ENCODE peak calls at places on chromosomes 5 and 9, in ten cellular contexts. I, N, U, X, L, W, Y, Z, S and D are unnamed samples. For H3K9me3 and H3K36me3, the result is how much of the 10 kb centered on the place peaks cover.

GRCh38 chr9:98132806-98133631 is 14.0 kb upstream of the TRIM14 start:
- DNase-seq in I (no peak), N (no peak), U (no peak), X (no peak), L (no peak), W (no peak), Y (no peak), Z (peak), S (peak), D (no peak)

GRCh38 chr5:78600656-78601452 is 47.7 kb downstream of the LHFPL2 start:
- DNase-seq in I (peak), N (no peak), U (peak), X (no peak), L (no peak), W (no peak), Y (no peak), Z (no peak), S (no peak), D (no peak)

GRCh38 chr5:94153736-94154450 is 412.5 kb upstream of the POU5F2 start:
- DNase-seq in I (peak), N (no peak), U (peak), X (peak), L (no peak), W (no peak), Y (peak), Z (no peak), S (no peak), D (peak)

GRCh38 chr9:115211413-115212204 is 93.7 kb upstream of the TNC start:
- DNase-seq in I (peak), N (no peak), U (peak), X (no peak), L (no peak), W (peak), Y (peak), Z (no peak), S (no peak), D (no peak)

GRCh38 chr5:1468247-1468612 is 23.0 kb upstream of the SLC6A3 start:
- DNase-seq in I (no peak), N (peak), U (no peak), X (no peak), L (peak), W (peak), Y (peak), Z (no peak), S (no peak), D (no peak)

GRCh38 chr9:37753489-37754190 is at the start of gene TRMT10B:
- DNase-seq in I (peak), N (peak), U (peak), X (peak), L (peak), W (peak), Y (peak), Z (peak), S (peak), D (peak)

GRCh38 chr9:84212224-84212623 is 128.3 kb downstream of the SLC28A3 start:
- DNase-seq in I (no peak), N (no peak), U (no peak), X (no peak), L (no peak), W (no peak), Y (peak), Z (no peak), S (no peak), D (no peak)

GRCh38 chr5:146520731-146521130 is 4.7 kb upstream of the GPR151 start:
- DNase-seq in I (no peak), N (no peak), U (peak), X (no peak), L (no peak), W (no peak), Y (no peak), Z (no peak), S (no peak), D (no peak)

GRCh38 chr5:95861221-95861857 is 38.8 kb upstream of the GLRX start:
- DNase-seq in I (peak), N (no peak), U (peak), X (peak), L (peak), W (no peak), Y (peak), Z (peak), S (peak), D (peak)

GRCh38 chr9:28206280-28206679 is 633.0 kb upstream of the C9orf72 start:
- DNase-seq in I (no peak), N (no peak), U (no peak), X (no peak), L (no peak), W (no peak), Y (no peak), Z (no peak), S (no peak), D (no peak)

GRCh38 chr5:172441262-172441751 is 13.0 kb downstream of the SH3PXD2B start:
- DNase-seq in I (no peak), N (no peak), U (no peak), X (no peak), L (peak), W (no peak), Y (no peak), Z (peak), S (peak), D (no peak)

GRCh38 chr5:95053253-95053652 is 231.6 kb downstream of the MCTP1 start:
- DNase-seq in I (no peak), N (no peak), U (no peak), X (no peak), L (no peak), W (no peak), Y (no peak), Z (no peak), S (no peak), D (no peak)

GRCh38 chr5:126855266-126855665 is 78.3 kb downstream of the LMNB1 start:
- DNase-seq in I (no peak), N (peak), U (peak), X (no peak), L (no peak), W (no peak), Y (peak), Z (no peak), S (no peak), D (no peak)

GRCh38 chr5:115170128-115170923 is 618 bp upstream of the TRIM36 start:
- DNase-seq in I (peak), N (no peak), U (no peak), X (peak), L (no peak), W (no peak), Y (no peak), Z (no peak), S (no peak), D (no peak)

GRCh38 chr5:164921722-164922121 is 1416.3 kb downstream of the MAT2B start:
- DNase-seq in I (no peak), N (no peak), U (no peak), X (no peak), L (no peak), W (no peak), Y (no peak), Z (no peak), S (no peak), D (no peak)

GRCh38 chr9:77916410-77916819 is 115.2 kb downstream of the GNAQ start:
- DNase-seq in I (no peak), N (peak), U (no peak), X (no peak), L (no peak), W (no peak), Y (no peak), Z (no peak), S (no peak), D (no peak)

GRCh38 chr5:170162631-170163321 is 57.1 kb downstream of the FOXI1 start:
- DNase-seq in I (no peak), N (no peak), U (no peak), X (no peak), L (no peak), W (no peak), Y (no peak), Z (no peak), S (no peak), D (no peak)

GRCh38 chr5:172554562-172554961 is 86.5 kb upstream of the NEURL1B start:
- DNase-seq in I (no peak), N (no peak), U (no peak), X (no peak), L (no peak), W (no peak), Y (no peak), Z (no peak), S (peak), D (no peak)

GRCh38 chr5:71882826-71883744 is 164.0 kb downstream of the CARTPT start:
- DNase-seq in I (peak), N (no peak), U (peak), X (no peak), L (no peak), W (no peak), Y (no peak), Z (no peak), S (peak), D (peak)

GRCh38 chr5:149618581-149619248 is 37.4 kb downstream of the ARHGEF37 start:
- DNase-seq in I (peak), N (peak), U (peak), X (no peak), L (peak), W (peak), Y (peak), Z (no peak), S (no peak), D (peak)

GRCh38 chr5:1107167-1108007 is 4.5 kb downstream of the SLC12A7 start:
- DNase-seq in I (no peak), N (no peak), U (no peak), X (no peak), L (no peak), W (no peak), Y (no peak), Z (no peak), S (no peak), D (no peak)

GRCh38 chr5:136891175-136891574 is 525.8 kb upstream of the TRPC7 start:
- DNase-seq in I (no peak), N (no peak), U (no peak), X (no peak), L (no peak), W (no peak), Y (no peak), Z (no peak), S (no peak), D (no peak)

GRCh38 chr5:26894719-26895263 is 143.6 kb downstream of the CDH9 start:
- DNase-seq in I (no peak), N (no peak), U (peak), X (no peak), L (no peak), W (no peak), Y (peak), Z (no peak), S (no peak), D (no peak)

GRCh38 chr9:23783509-23783908 is 42.5 kb downstream of the ELAVL2 start:
- DNase-seq in I (no peak), N (no peak), U (no peak), X (no peak), L (no peak), W (no peak), Y (no peak), Z (no peak), S (no peak), D (no peak)

GRCh38 chr5:106601605-106602004 is 1069.1 kb downstream of the EFNA5 start:
- DNase-seq in I (no peak), N (no peak), U (no peak), X (no peak), L (no peak), W (no peak), Y (peak), Z (no peak), S (no peak), D (no peak)

GRCh38 chr9:2028888-2029287 is 13.7 kb downstream of the SMARCA2 start:
- DNase-seq in I (no peak), N (no peak), U (no peak), X (no peak), L (no peak), W (no peak), Y (no peak), Z (no peak), S (no peak), D (no peak)

GRCh38 chr9:2029666-2030170 is 14.6 kb downstream of the SMARCA2 start:
- DNase-seq in I (no peak), N (no peak), U (no peak), X (no peak), L (no peak), W (no peak), Y (no peak), Z (no peak), S (no peak), D (no peak)

GRCh38 chr9:2026181-2026580 is 11.0 kb downstream of the SMARCA2 start:
- DNase-seq in I (no peak), N (no peak), U (no peak), X (no peak), L (no peak), W (no peak), Y (no peak), Z (no peak), S (no peak), D (no peak)

GRCh38 chr9:2026598-2026997 is 11.5 kb downstream of the SMARCA2 start:
- DNase-seq in I (no peak), N (no peak), U (no peak), X (no peak), L (no peak), W (no peak), Y (no peak), Z (no peak), S (no peak), D (no peak)

GRCh38 chr9:2027761-2028160 is 12.6 kb downstream of the SMARCA2 start:
- DNase-seq in I (no peak), N (no peak), U (no peak), X (no peak), L (no peak), W (no peak), Y (no peak), Z (no peak), S (no peak), D (no peak)
- H3K4me3 ChIP-seq in I (no peak), N (no peak), U (no peak), X (no peak), L (no peak), W (no peak), Y (no peak), Z (no peak), S (no peak), D (no peak)

GRCh38 chr5:141135030-141135717 is at the start of gene PCDHB5:
- DNase-seq in I (no peak), N (no peak), U (peak), X (no peak), L (peak), W (no peak), Y (peak), Z (no peak), S (no peak), D (no peak)
- H3K9me3 ChIP-seq in I (under half), N (under half), U (under half), X (under half), L (under half), W (under half), Y (under half), Z (half or more), S (under half), D (under half)

DNA sequence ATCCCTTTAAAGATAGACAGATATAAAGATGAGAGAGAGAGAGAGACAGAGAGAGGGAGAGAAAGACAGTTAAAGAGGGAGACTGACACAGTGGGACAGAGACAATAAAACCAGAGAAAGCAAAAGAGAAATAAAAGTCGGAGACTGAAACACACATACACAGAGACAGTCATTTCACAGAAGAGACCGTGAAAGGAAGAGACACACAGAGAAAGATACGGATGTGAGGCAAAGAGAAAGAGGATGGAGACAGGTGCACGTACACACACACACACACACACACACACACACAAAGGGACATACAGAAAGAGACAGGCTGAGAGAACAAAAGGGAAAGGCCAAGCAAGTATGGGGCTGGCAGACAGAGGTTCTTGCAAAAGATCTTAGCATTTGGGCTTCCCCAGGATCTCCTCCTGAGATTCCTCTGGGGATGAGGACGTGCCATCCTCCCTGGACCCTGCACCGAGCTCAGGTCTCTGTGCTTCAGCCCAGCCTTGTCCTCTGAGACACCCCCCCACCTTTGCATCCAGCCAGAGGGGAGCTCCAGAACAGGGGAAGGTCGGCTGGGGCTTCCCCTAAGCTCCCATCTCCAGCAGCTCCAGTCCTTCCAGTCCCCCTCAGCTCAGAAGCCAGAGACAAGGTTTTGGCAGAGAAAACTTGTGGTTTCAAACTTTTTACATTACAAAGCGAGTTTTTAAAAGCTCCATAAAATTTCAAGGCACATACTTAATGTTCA is 318.4 kb upstream of the PANK3 start:
- DNase-seq in I (no peak), N (no peak), U (no peak), X (no peak), L (no peak), W (no peak), Y (no peak), Z (no peak), S (no peak), D (no peak)
- H3K36me3 ChIP-seq in I (under half), N (under half), U (under half), X (under half), L (under half), W (under half), Y (under half), Z (under half), S (under half), D (under half)

GRCh38 chr9:111095423-111095822 is 57.2 kb upstream of the LPAR1 start:
- DNase-seq in I (peak), N (no peak), U (no peak), X (no peak), L (no peak), W (no peak), Y (peak), Z (no peak), S (no peak), D (no peak)
- H3K4me3 ChIP-seq in I (no peak), N (no peak), U (no peak), X (no peak), L (no peak), W (no peak), Y (no peak), Z (no peak), S (no peak), D (no peak)

GRCh38 chr5:140764177-140765020 is 21.5 kb upstream of the PCDHA1 start:
- DNase-seq in I (no peak), N (no peak), U (no peak), X (no peak), L (no peak), W (no peak), Y (no peak), Z (no peak), S (no peak), D (no peak)
- H3K9me3 ChIP-seq in I (under half), N (half or more), U (under half), X (half or more), L (under half), W (under half), Y (under half), Z (half or more), S (under half), D (half or more)

GRCh38 chr9:121772600-121773285 is 121.3 kb downstream of the DAB2IP start:
- DNase-seq in I (no peak), N (no peak), U (no peak), X (peak), L (peak), W (no peak), Y (no peak), Z (peak), S (peak), D (no peak)
- H3K36me3 ChIP-seq in I (half or more), N (under half), U (under half), X (half or more), L (under half), W (under half), Y (half or more), Z (half or more), S (half or more), D (under half)

GRCh38 chr9:89428222-89428761 is 69.6 kb downstream of the SEMA4D start:
- DNase-seq in I (no peak), N (no peak), U (no peak), X (no peak), L (no peak), W (no peak), Y (no peak), Z (no peak), S (no peak), D (no peak)

GRCh38 chr9:89427621-89428221 is 70.2 kb downstream of the SEMA4D start:
- DNase-seq in I (peak), N (no peak), U (no peak), X (no peak), L (no peak), W (peak), Y (no peak), Z (no peak), S (no peak), D (no peak)

GRCh38 chr9:89425024-89425805 is 72.7 kb downstream of the SEMA4D start:
- DNase-seq in I (peak), N (no peak), U (peak), X (no peak), L (no peak), W (no peak), Y (no peak), Z (no peak), S (no peak), D (peak)

GRCh38 chr9:89425921-89426388 is 72.0 kb downstream of the SEMA4D start:
- DNase-seq in I (no peak), N (no peak), U (peak), X (peak), L (no peak), W (no peak), Y (no peak), Z (no peak), S (no peak), D (no peak)

DNA sequence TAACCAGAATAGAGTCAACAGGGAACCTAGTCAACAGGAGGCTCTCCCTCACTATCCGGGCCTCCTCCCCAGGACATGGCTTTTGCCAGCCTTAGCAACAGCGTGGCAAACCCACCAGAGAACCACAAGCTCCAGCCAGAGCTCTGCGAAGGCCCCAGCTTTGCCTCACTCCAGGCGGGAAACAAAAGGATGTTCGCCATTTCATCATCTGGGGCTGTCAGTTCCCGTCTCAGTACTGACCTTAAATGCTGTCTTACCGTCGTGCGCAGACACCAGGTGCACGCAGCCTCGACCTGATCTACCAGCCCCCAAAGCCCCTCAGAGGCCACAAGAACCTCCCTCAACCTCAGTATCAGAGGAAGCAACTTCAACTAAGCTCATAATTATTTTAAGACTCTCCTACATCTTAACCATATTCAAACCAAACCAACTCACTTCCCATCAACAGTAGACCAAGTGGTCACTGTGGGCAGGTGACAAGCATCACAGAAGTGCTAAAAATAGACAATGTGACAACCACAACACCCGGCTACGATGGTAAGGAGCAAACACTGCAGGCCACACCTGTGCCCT is 71.4 kb downstream of the SEMA4D start:
- DNase-seq in I (no peak), N (peak), U (no peak), X (peak), L (no peak), W (peak), Y (no peak), Z (no peak), S (no peak), D (no peak)
- H3K4me3 ChIP-seq in I (no peak), N (no peak), U (no peak), X (no peak), L (no peak), W (no peak), Y (no peak), Z (no peak), S (no peak), D (no peak)